ENCODE peak calls at places on chromosomes 11 and 22, in eight cellular contexts. G, S, P, C, V, A, R and D are unnamed samples.

GRCh38 chr11:126963603-126964353 is 36.8 kb downstream of the KIRREL3 start:
- DNase-seq in G (peak), S (no peak), P (peak), C (no peak), V (no peak), A (no peak), R (no peak), D (no peak)

GRCh38 chr11:12216542-12217422 is 106.4 kb downstream of the MICAL2 start:
- DNase-seq in G (no peak), S (peak), P (no peak), C (no peak), V (no peak), A (peak), R (peak), D (no peak)

GRCh38 chr11:44766112-44766971 is 39.6 kb downstream of the TSPAN18 start:
- DNase-seq in G (peak), S (peak), P (no peak), C (peak), V (no peak), A (no peak), R (peak), D (no peak)

GRCh38 chr11:118572914-118573550 is 823 bp downstream of the ARCN1 start:
- DNase-seq in G (peak), S (peak), P (peak), C (no peak), V (peak), A (no peak), R (peak), D (peak)

GRCh38 chr22:50544078-50544745 is 1.5 kb upstream of the KLHDC7B start:
- DNase-seq in G (peak), S (peak), P (peak), C (no peak), V (peak), A (peak), R (peak), D (peak)

GRCh38 chr11:32947985-32948384 is 55.4 kb downstream of the QSER1 start:
- DNase-seq in G (peak), S (no peak), P (no peak), C (no peak), V (no peak), A (no peak), R (no peak), D (no peak)

GRCh38 chr22:45503816-45504702 is 1.4 kb downstream of the FBLN1 start:
- DNase-seq in G (peak), S (peak), P (no peak), C (no peak), V (peak), A (no peak), R (peak), D (peak)

GRCh38 chr22:50304528-50305392 is 2.7 kb downstream of the PLXNB2 start:
- DNase-seq in G (peak), S (no peak), P (peak), C (peak), V (peak), A (no peak), R (no peak), D (no peak)

GRCh38 chr11:116033931-116034553 is 529.8 kb upstream of the CADM1 start:
- DNase-seq in G (no peak), S (no peak), P (no peak), C (no peak), V (no peak), A (no peak), R (no peak), D (no peak)

GRCh38 chr11:123260511-123261211 is 65.6 kb upstream of the CLMP start:
- DNase-seq in G (peak), S (no peak), P (no peak), C (no peak), V (no peak), A (no peak), R (no peak), D (no peak)

GRCh38 chr11:119426142-119426541 is 3.2 kb upstream of the THY1 start:
- DNase-seq in G (no peak), S (no peak), P (no peak), C (no peak), V (no peak), A (no peak), R (no peak), D (no peak)

GRCh38 chr11:64947202-64947814 is 11.6 kb upstream of the GPHA2 start:
- DNase-seq in G (peak), S (no peak), P (peak), C (no peak), V (no peak), A (no peak), R (peak), D (no peak)
- TF ChIP-seq CTCF in G (no peak), S (peak), P (no peak), C (no peak), V (no peak), A (no peak), R (peak), D (no peak)

GRCh38 chr22:43088979-43089717 is at the start of gene TTLL1:
- DNase-seq in G (peak), S (peak), P (peak), C (peak), V (peak), A (peak), R (peak), D (peak)
- TF ChIP-seq CTCF in G (no peak), S (peak), P (no peak), C (peak), V (no peak), A (peak), R (no peak), D (no peak)

GRCh38 chr11:93089474-93090102 is 108.2 kb downstream of the SLC36A4 start:
- DNase-seq in G (peak), S (peak), P (peak), C (peak), V (peak), A (no peak), R (peak), D (no peak)
- TF ChIP-seq CTCF in G (peak), S (peak), P (peak), C (peak), V (no peak), A (no peak), R (peak), D (no peak)

DNA sequence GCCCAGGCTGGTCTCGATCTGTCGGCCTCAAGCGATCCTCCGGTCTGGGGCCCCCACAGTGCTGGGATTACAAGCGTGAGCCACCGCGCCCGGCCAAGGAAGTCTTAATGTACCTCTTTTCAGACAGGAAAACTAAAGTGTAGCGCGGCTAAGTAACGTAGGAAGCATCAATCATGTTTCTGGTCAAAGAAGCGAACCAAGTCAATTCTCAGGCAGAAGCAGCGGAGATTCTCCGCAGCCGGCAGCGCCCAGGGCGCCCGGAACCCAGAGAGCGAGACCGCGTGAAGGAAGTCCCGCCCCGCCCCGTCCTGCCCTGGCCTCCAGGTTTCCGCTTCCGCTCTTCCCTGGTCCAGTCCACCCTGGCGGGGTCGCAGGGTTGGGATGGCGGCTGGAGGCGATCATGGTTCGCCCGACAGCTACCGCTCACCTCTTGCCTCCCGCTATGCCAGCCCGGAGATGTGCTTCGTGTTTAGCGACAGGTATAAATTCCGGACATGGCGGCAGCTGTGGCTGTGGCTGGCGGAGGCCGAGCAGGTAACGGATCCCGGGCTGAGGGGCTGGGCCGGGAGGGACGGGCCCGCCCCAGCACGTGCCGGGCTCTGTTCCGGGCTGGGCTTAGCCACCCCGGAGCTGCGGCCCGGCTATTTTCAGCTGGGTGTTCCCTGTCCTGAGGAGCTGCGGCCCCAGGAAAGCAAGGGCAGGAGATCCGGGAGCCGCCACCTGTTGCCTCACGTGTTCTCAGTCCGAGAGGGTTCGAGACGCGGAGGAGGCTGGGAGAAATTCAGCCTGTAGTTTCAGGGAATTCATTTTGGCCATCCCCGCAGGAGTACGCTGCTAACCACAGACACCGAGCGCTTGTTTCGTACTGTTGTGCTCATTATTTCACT is at the start of gene ADSL:
- DNase-seq in G (peak), S (peak), P (peak), C (peak), V (peak), A (peak), R (peak), D (peak)
- TF ChIP-seq CTCF in G (no peak), S (peak), P (no peak), C (peak), V (no peak), A (peak), R (peak), D (no peak)